ENCODE peak calls at places on chromosomes 2 and 18, in five cellular contexts. D is heart left ventricle, P is esophagus squamous epithelium, C is hepatocyte, I is aorta. M is an unnamed sample. For H3K9me3, the result is how much of the 10 kb centered on the place peaks cover.

GRCh38 chr18:40962784-40963183 is 992.2 kb upstream of the PIK3C3 start:
- DNase-seq in D (no peak), P (no peak), C (no peak), I (no peak), M (no peak)

GRCh38 chr18:65425366-65425765 is 325.4 kb upstream of the CDH7 start:
- DNase-seq in D (no peak), P (no peak), C (no peak), I (no peak), M (no peak)

GRCh38 chr2:8592736-8593135 is 89.1 kb upstream of the ID2 start:
- DNase-seq in D (no peak), P (no peak), C (no peak), I (no peak), M (peak)

GRCh38 chr2:239609162-239609561 is 208.3 kb upstream of the HDAC4 start:
- DNase-seq in D (peak), P (no peak), C (no peak), I (no peak), M (no peak)

GRCh38 chr2:177989029-177989885 is 83.3 kb downstream of the PDE11A start:
- DNase-seq in D (no peak), P (no peak), C (no peak), I (no peak), M (no peak)

GRCh38 chr2:148567716-148568115 is 76.8 kb upstream of the EPC2 start:
- DNase-seq in D (no peak), P (no peak), C (no peak), I (no peak), M (no peak)

GRCh38 chr2:55809875-55810620 is 113.5 kb downstream of the EFEMP1 start:
- DNase-seq in D (no peak), P (no peak), C (no peak), I (no peak), M (no peak)

GRCh38 chr2:4951368-4951767 is 740.8 kb upstream of the SOX11 start:
- DNase-seq in D (no peak), P (no peak), C (no peak), I (no peak), M (no peak)

GRCh38 chr2:113965644-113966043 is 75.8 kb downstream of the ACTR3 start:
- DNase-seq in D (no peak), P (no peak), C (peak), I (no peak), M (peak)

GRCh38 chr2:15243762-15244161 is 317.4 kb downstream of the NBAS start:
- DNase-seq in D (no peak), P (no peak), C (peak), I (no peak), M (peak)

GRCh38 chr2:232857158-232857563 is 12.9 kb upstream of the SNORC start:
- DNase-seq in D (no peak), P (no peak), C (peak), I (no peak), M (no peak)

GRCh38 chr2:31333046-31333445 is 81.5 kb downstream of the XDH start:
- DNase-seq in D (no peak), P (no peak), C (no peak), I (no peak), M (no peak)

GRCh38 chr2:152336854-152337510 is 2.0 kb downstream of the FMNL2 start:
- DNase-seq in D (no peak), P (no peak), C (peak), I (peak), M (peak)

GRCh38 chr2:239035361-239035814 is 187.5 kb downstream of the TWIST2 start:
- DNase-seq in D (peak), P (no peak), C (peak), I (no peak), M (peak)

GRCh38 chr2:64359892-64360657 is 93.9 kb upstream of the LGALSL start:
- DNase-seq in D (peak), P (no peak), C (peak), I (peak), M (peak)

GRCh38 chr18:78878335-78878734 is 101.3 kb upstream of the SALL3 start:
- DNase-seq in D (no peak), P (no peak), C (no peak), I (no peak), M (no peak)

DNA sequence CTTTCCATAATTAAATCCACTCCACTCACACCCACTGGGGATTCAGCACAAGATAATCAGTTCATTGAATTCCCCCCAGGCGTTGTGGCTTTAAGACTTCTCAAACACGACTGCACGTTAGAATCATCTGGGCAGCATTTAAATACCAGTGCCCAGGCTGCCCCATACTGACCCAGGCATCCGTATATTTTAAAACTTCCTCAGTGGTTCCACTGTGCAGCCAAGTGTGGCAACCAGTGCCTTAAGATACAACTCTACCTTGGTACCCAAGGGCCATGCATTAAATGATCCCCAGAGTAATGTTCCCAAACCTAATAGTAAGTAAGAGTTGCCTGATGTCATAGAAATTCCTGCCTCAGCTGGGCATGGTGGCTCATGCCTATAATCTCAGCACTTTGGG is 54.3 kb upstream of the BZW1 start:
- DNase-seq in D (no peak), P (no peak), C (no peak), I (no peak), M (no peak)
- H3K27ac ChIP-seq in D (no peak), P (no peak), C (peak), I (no peak), M (no peak)

DNA sequence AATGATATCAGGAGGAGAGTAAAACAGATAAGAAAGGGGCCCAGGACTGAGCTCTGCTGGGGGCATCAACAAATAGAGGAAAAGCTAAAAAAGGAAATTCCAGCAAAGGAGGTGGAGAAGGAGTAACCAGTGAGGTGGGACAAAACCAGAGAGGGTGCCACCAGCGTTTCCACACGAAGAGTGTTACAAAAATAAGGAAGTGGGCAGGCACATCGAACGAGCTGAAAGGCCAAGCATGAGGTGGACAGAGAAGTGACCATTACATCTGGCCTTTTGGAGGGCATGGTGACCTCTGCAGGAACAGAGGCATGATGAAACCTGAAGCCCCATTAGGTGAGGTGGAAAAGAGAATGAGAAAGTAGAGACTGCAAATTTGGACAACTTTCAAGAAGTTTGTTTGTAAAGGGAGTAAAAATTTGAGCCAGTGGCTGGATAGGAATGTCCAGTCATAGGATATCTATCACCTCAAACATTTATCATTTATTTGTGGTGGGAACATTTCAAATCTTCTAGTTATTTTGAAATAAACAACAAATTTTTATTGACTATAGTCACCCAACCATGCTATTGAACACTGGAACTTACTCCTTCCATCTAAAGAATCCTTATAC is 18.4 kb upstream of the VIT start:
- DNase-seq in D (no peak), P (no peak), C (no peak), I (no peak), M (no peak)
- H3K9me3 ChIP-seq in D (under half), P (under half), C (under half), I (under half), M (under half)

GRCh38 chr2:234950435-234950729 is 1.4 kb upstream of the SH3BP4 start:
- DNase-seq in D (no peak), P (no peak), C (no peak), I (no peak), M (no peak)
- H3K27ac ChIP-seq in D (no peak), P (no peak), C (peak), I (no peak), M (no peak)

DNA sequence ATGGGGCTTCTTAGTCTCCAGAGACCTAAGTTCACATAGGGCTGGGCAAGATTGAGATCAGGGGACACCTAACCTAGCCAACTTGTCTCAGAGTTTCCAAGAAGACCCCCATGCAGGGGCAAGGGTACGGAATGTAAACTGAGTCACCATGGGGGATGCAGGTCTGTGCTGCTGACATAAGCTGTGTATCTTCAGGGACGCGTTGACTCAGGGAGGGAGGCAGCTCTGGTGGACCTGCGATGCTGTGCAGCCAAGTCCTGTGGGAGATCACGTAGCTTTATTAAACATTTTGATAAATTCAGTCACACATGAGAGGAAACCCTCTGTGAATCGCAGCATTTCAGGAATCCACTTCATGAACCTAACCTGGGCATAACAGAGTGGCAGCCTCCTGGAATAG is 216.0 kb downstream of the ANKRD30B start:
- DNase-seq in D (no peak), P (no peak), C (no peak), I (no peak), M (no peak)
- H3K9me3 ChIP-seq in D (under half), P (under half), C (under half), I (under half), M (under half)

GRCh38 chr2:231764124-231764523 is 17.0 kb downstream of the PDE6D start:
- DNase-seq in D (no peak), P (no peak), C (no peak), I (no peak), M (no peak)

GRCh38 chr2:231764752-231765151 is 16.3 kb downstream of the PDE6D start:
- DNase-seq in D (no peak), P (no peak), C (no peak), I (no peak), M (no peak)

GRCh38 chr2:231765496-231765929 is 15.6 kb downstream of the PDE6D start:
- DNase-seq in D (no peak), P (no peak), C (no peak), I (no peak), M (no peak)

GRCh38 chr2:231769170-231770136 is 11.6 kb downstream of the PDE6D start:
- DNase-seq in D (no peak), P (no peak), C (no peak), I (no peak), M (no peak)
- H3K27ac ChIP-seq in D (no peak), P (no peak), C (no peak), I (no peak), M (no peak)

GRCh38 chr2:2793514-2793913 is 462.4 kb upstream of the MYT1L start:
- DNase-seq in D (no peak), P (no peak), C (no peak), I (no peak), M (no peak)

GRCh38 chr2:2788076-2788475 is 457.0 kb upstream of the MYT1L start:
- DNase-seq in D (no peak), P (no peak), C (no peak), I (no peak), M (peak)

GRCh38 chr2:2793925-2794324 is 462.9 kb upstream of the MYT1L start:
- DNase-seq in D (no peak), P (no peak), C (no peak), I (no peak), M (no peak)

GRCh38 chr2:2791606-2792005 is 460.5 kb upstream of the MYT1L start:
- DNase-seq in D (no peak), P (no peak), C (no peak), I (no peak), M (no peak)

DNA sequence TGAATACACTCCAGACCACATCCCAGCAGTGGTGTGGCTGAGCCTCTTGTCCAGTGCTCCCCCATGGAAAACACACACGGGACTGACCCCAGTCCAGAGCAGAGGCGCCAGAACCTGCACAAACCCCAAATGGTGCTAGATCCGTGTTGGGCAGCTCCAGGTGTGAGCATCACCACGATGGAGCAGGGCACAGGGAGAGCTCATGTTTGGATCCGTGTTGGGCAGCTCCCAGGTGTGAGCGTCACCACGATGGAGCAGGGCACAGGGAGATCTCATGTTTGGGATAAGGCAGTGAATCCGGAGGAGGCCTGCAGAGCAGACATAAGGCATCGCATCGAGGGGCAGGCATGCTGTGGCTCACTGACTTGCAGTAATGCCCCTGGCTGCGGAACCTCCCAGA is 460.0 kb upstream of the MYT1L start:
- DNase-seq in D (no peak), P (no peak), C (no peak), I (no peak), M (no peak)
- H3K9me3 ChIP-seq in D (under half), P (under half), C (under half), I (under half), M (under half)

GRCh38 chr2:205556357-205556756 is 125.9 kb upstream of the NRP2 start:
- DNase-seq in D (no peak), P (no peak), C (no peak), I (no peak), M (no peak)
- H3K27ac ChIP-seq in D (no peak), P (no peak), C (no peak), I (no peak), M (no peak)

GRCh38 chr2:176156959-176157498 is at the start of gene HOXD3:
- DNase-seq in D (no peak), P (no peak), C (no peak), I (no peak), M (no peak)

GRCh38 chr2:176158855-176159677 is 2.0 kb downstream of the HOXD3 start:
- DNase-seq in D (no peak), P (no peak), C (no peak), I (no peak), M (no peak)

GRCh38 chr2:176158306-176158643 is 1.2 kb downstream of the HOXD3 start:
- DNase-seq in D (no peak), P (no peak), C (no peak), I (no peak), M (no peak)

GRCh38 chr2:176156301-176156958 is 677 bp upstream of the HOXD3 start:
- DNase-seq in D (no peak), P (no peak), C (no peak), I (no peak), M (no peak)

DNA sequence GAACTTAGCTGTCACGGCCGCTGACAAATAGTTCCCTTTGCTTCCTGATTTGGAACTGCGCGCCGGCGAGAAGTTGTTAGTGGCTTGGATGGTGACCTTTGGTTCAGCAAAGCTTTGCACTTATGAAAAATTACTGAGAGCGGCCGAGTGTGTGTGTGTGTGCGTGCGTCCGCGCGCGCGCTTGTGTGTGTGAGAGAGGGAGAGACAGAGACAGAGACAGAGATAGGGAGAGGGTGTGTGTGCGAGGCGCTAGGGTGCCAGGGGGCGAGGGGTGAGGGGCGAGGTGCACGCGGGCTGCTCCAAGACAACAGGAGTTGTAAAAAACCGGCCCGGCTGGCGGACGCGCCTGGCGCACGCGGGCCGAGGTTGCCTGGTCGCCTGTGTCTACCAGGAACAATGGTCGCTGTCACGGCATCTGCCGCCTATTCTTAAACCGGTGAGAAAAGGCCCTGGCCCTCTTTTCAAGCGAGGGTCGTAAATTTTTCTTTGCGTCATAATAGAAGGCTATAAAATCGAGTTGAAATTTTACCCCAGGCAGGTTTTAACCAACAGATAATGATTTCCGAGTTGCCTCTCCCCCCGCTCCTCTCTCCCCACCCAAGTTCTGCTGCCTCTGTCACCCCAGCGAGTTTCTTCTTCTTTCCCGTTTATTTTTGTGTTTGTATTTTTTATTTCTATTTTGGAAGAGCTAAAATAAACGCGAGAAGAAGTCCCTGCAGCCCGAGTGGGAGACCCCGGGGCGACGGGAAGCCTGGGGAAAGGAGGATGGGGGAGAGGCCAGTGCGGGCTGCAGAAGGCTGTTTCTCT is 595 bp downstream of the HOXD3 start:
- DNase-seq in D (no peak), P (no peak), C (no peak), I (no peak), M (no peak)
- H3K9me3 ChIP-seq in D (under half), P (under half), C (under half), I (under half), M (under half)

GRCh38 chr2:1448009-1448408 is 34.7 kb downstream of the TPO start:
- DNase-seq in D (no peak), P (no peak), C (no peak), I (no peak), M (no peak)
- H3K27ac ChIP-seq in D (no peak), P (no peak), C (no peak), I (no peak), M (no peak)

GRCh38 chr2:16378031-16378430 is 287.6 kb downstream of the CYRIA start:
- DNase-seq in D (no peak), P (no peak), C (no peak), I (no peak), M (no peak)
- H3K9me3 ChIP-seq in D (under half), P (under half), C (under half), I (under half), M (under half)